ENCODE peak calls at places on chromosomes 12 and 14, in eight cellular contexts. One of them, this sample, is unnamed.

GRCh38 chr14:52439476-52439875 is 112.8 kb downstream of the TXNDC16 start:
- DNase-seq in LoVo: no peak
- DNase-seq in HEK293T: no peak
- DNase-seq in astrocyte of the spinal cord: no peak
- DNase-seq in HuH-7.5: no peak
- DNase-seq in nephron progenitor cell: no peak
- DNase-seq in GM04504: no peak
- DNase-seq in AG04449: no peak
- DNase-seq in this sample: no peak

GRCh38 chr12:66693901-66694513 is 15.1 kb upstream of the GRIP1 start:
- DNase-seq in HEK293T: peak
- DNase-seq in HuH-7.5: peak
- DNase-seq in GM04504: peak
- DNase-seq in astrocyte of the spinal cord: peak
- DNase-seq in nephron progenitor cell: peak
- DNase-seq in LoVo: peak
- DNase-seq in AG04449: peak
- DNase-seq in this sample: peak

GRCh38 chr12:52956987-52957386 is 8.1 kb downstream of the KRT18 start:
- DNase-seq in LoVo: no peak
- DNase-seq in nephron progenitor cell: no peak
- DNase-seq in AG04449: no peak
- DNase-seq in HuH-7.5: no peak
- DNase-seq in GM04504: no peak
- DNase-seq in astrocyte of the spinal cord: peak
- DNase-seq in HEK293T: no peak
- DNase-seq in this sample: no peak

GRCh38 chr12:51837286-51837685 is 11.2 kb downstream of the FIGNL2 start:
- DNase-seq in HEK293T: no peak
- DNase-seq in LoVo: no peak
- DNase-seq in nephron progenitor cell: no peak
- DNase-seq in HuH-7.5: no peak
- DNase-seq in GM04504: no peak
- DNase-seq in astrocyte of the spinal cord: no peak
- DNase-seq in AG04449: no peak
- DNase-seq in this sample: no peak

GRCh38 chr14:73105050-73105449 is 31.3 kb upstream of the PSEN1 start:
- DNase-seq in astrocyte of the spinal cord: no peak
- DNase-seq in GM04504: no peak
- DNase-seq in HEK293T: no peak
- DNase-seq in LoVo: no peak
- DNase-seq in AG04449: no peak
- DNase-seq in HuH-7.5: no peak
- DNase-seq in nephron progenitor cell: no peak
- DNase-seq in this sample: no peak

GRCh38 chr14:51428981-51429380 is 188.9 kb downstream of the TMX1 start:
- DNase-seq in HEK293T: no peak
- DNase-seq in LoVo: no peak
- DNase-seq in AG04449: no peak
- DNase-seq in nephron progenitor cell: no peak
- DNase-seq in HuH-7.5: no peak
- DNase-seq in GM04504: no peak
- DNase-seq in astrocyte of the spinal cord: no peak
- DNase-seq in this sample: no peak

GRCh38 chr12:51986834-51987233 is 19.9 kb upstream of the TAMALIN start:
- DNase-seq in LoVo: no peak
- DNase-seq in AG04449: no peak
- DNase-seq in astrocyte of the spinal cord: no peak
- DNase-seq in HuH-7.5: no peak
- DNase-seq in nephron progenitor cell: no peak
- DNase-seq in HEK293T: no peak
- DNase-seq in GM04504: no peak
- DNase-seq in this sample: no peak

GRCh38 chr12:111443586-111443985 is 37.9 kb downstream of the SH2B3 start:
- DNase-seq in nephron progenitor cell: no peak
- DNase-seq in LoVo: peak
- DNase-seq in HEK293T: no peak
- DNase-seq in HuH-7.5: no peak
- DNase-seq in AG04449: no peak
- DNase-seq in astrocyte of the spinal cord: no peak
- DNase-seq in GM04504: no peak
- DNase-seq in this sample: no peak

GRCh38 chr12:32444895-32445294 is 45.5 kb downstream of the FGD4 start:
- DNase-seq in GM04504: no peak
- DNase-seq in HuH-7.5: no peak
- DNase-seq in AG04449: no peak
- DNase-seq in astrocyte of the spinal cord: peak
- DNase-seq in LoVo: peak
- DNase-seq in nephron progenitor cell: no peak
- DNase-seq in HEK293T: no peak
- DNase-seq in this sample: no peak

GRCh38 chr12:58067610-58068387 is 126.4 kb downstream of the ATP23 start:
- DNase-seq in HEK293T: no peak
- DNase-seq in GM04504: peak
- DNase-seq in astrocyte of the spinal cord: peak
- DNase-seq in LoVo: no peak
- DNase-seq in HuH-7.5: no peak
- DNase-seq in nephron progenitor cell: no peak
- DNase-seq in AG04449: peak
- DNase-seq in this sample: no peak

GRCh38 chr14:51884086-51884927 is 23.9 kb downstream of the GNG2 start:
- DNase-seq in AG04449: no peak
- DNase-seq in astrocyte of the spinal cord: peak
- DNase-seq in LoVo: no peak
- DNase-seq in GM04504: peak
- DNase-seq in HEK293T: no peak
- DNase-seq in HuH-7.5: no peak
- DNase-seq in nephron progenitor cell: no peak
- DNase-seq in this sample: no peak

This sample was measured in effector CD4-positive, alpha-beta T cell.